ENCODE peak calls at places on chromosomes 16 and 17, in eight cellular contexts. I is K562, J is ovary, G is transverse colon, A is stomach, H is GM12878, D is A549, B is SK-N-SH. Y is an unnamed sample.

GRCh38 chr17:32240745-32241144 is 24.9 kb upstream of the RHBDL3 start:
- DNase-seq in I (peak), J (no peak), G (no peak), A (no peak), H (no peak), D (no peak), B (no peak), Y (no peak)

GRCh38 chr17:21285164-21286065 is 904 bp downstream of the MAP2K3 start:
- DNase-seq in I (peak), J (peak), G (peak), A (peak), H (no peak), D (no peak), B (peak), Y (no peak)

GRCh38 chr17:42281571-42282096 is 5.4 kb upstream of the STAT5B start:
- DNase-seq in I (no peak), J (peak), G (no peak), A (peak), H (no peak), D (no peak), B (peak), Y (no peak)

GRCh38 chr17:21008992-21009671 is 33.7 kb downstream of the USP22 start:
- DNase-seq in I (no peak), J (no peak), G (no peak), A (no peak), H (no peak), D (no peak), B (no peak), Y (no peak)

GRCh38 chr16:15493416-15494181 is 59.2 kb downstream of the BMERB1 start:
- DNase-seq in I (no peak), J (no peak), G (no peak), A (no peak), H (no peak), D (no peak), B (no peak), Y (no peak)

GRCh38 chr16:1289480-1289872 is 20.0 kb upstream of the UBE2I start:
- DNase-seq in I (no peak), J (no peak), G (no peak), A (no peak), H (no peak), D (no peak), B (no peak), Y (no peak)

GRCh38 chr17:81061027-81061426 is 26.1 kb downstream of the BAIAP2 start:
- DNase-seq in I (no peak), J (no peak), G (no peak), A (no peak), H (no peak), D (no peak), B (no peak), Y (no peak)

GRCh38 chr17:57201481-57201880 is 54.8 kb upstream of the MSI2 start:
- DNase-seq in I (no peak), J (no peak), G (no peak), A (no peak), H (no peak), D (no peak), B (no peak), Y (no peak)

GRCh38 chr16:75433732-75434413 is 570 bp upstream of the CFDP1 start:
- DNase-seq in I (peak), J (peak), G (peak), A (peak), H (no peak), D (peak), B (peak), Y (peak)

GRCh38 chr16:10699756-10700155 is 5.0 kb upstream of the TEKT5 start:
- DNase-seq in I (no peak), J (no peak), G (no peak), A (no peak), H (no peak), D (no peak), B (no peak), Y (no peak)

GRCh38 chr16:11501583-11502138 is 85.1 kb downstream of the LITAF start:
- DNase-seq in I (no peak), J (no peak), G (no peak), A (no peak), H (no peak), D (no peak), B (no peak), Y (no peak)

GRCh38 chr16:89373355-89374110 is 116.8 kb downstream of the ANKRD11 start:
- DNase-seq in I (no peak), J (peak), G (no peak), A (no peak), H (no peak), D (no peak), B (no peak), Y (no peak)

GRCh38 chr16:31498493-31498892 is 9.7 kb downstream of the RUSF1 start:
- DNase-seq in I (no peak), J (no peak), G (no peak), A (no peak), H (no peak), D (no peak), B (no peak), Y (no peak)

GRCh38 chr17:45221081-45221996 is at the start of gene FMNL1:
- DNase-seq in I (peak), J (no peak), G (peak), A (peak), H (no peak), D (no peak), B (peak), Y (no peak)

GRCh38 chr17:19012171-19013080 is 7.9 kb upstream of the FAM83G start:
- DNase-seq in I (no peak), J (no peak), G (no peak), A (no peak), H (no peak), D (no peak), B (no peak), Y (no peak)

GRCh38 chr17:56577190-56577589 is 16.3 kb upstream of the NOG start:
- DNase-seq in I (no peak), J (no peak), G (no peak), A (no peak), H (no peak), D (no peak), B (no peak), Y (no peak)

GRCh38 chr16:83842755-83843507 is 35.2 kb downstream of the HSBP1 start:
- DNase-seq in I (no peak), J (no peak), G (peak), A (no peak), H (no peak), D (no peak), B (no peak), Y (no peak)

GRCh38 chr16:3490911-3491629 is 4.2 kb downstream of the C16orf90 start:
- DNase-seq in I (peak), J (no peak), G (no peak), A (peak), H (no peak), D (no peak), B (no peak), Y (no peak)

GRCh38 chr17:12637745-12638651 is 27.7 kb upstream of the MYOCD start:
- DNase-seq in I (no peak), J (no peak), G (no peak), A (no peak), H (no peak), D (no peak), B (no peak), Y (no peak)

GRCh38 chr16:17173134-17173729 is 297.5 kb downstream of the XYLT1 start:
- DNase-seq in I (no peak), J (no peak), G (peak), A (peak), H (no peak), D (no peak), B (no peak), Y (peak)

GRCh38 chr17:78995761-78996451 is 13.7 kb downstream of the CANT1 start:
- DNase-seq in I (no peak), J (no peak), G (peak), A (peak), H (no peak), D (no peak), B (peak), Y (no peak)

GRCh38 chr17:8766731-8767130 is 8.4 kb upstream of the SPDYE4 start:
- DNase-seq in I (no peak), J (no peak), G (no peak), A (no peak), H (no peak), D (no peak), B (no peak), Y (no peak)

GRCh38 chr16:84315422-84315821 is 20.7 kb downstream of the WFDC1 start:
- DNase-seq in I (no peak), J (no peak), G (no peak), A (no peak), H (no peak), D (no peak), B (no peak), Y (no peak)

GRCh38 chr16:30541502-30542329 is 7.1 kb upstream of the ZNF747 start:
- DNase-seq in I (peak), J (no peak), G (peak), A (peak), H (no peak), D (no peak), B (no peak), Y (no peak)

GRCh38 chr16:53372942-53373871 is 61.1 kb upstream of the RBL2 start:
- DNase-seq in I (peak), J (no peak), G (peak), A (peak), H (no peak), D (peak), B (peak), Y (no peak)

GRCh38 chr17:29180051-29180787 is at the start of gene MYO18A:
- DNase-seq in I (peak), J (peak), G (peak), A (peak), H (no peak), D (peak), B (peak), Y (peak)

GRCh38 chr16:80526418-80527061 is 14.3 kb upstream of the DYNLRB2 start:
- DNase-seq in I (peak), J (peak), G (peak), A (peak), H (no peak), D (no peak), B (peak), Y (peak)

GRCh38 chr16:27718767-27719445 is 169.0 kb downstream of the KATNIP start:
- DNase-seq in I (no peak), J (no peak), G (no peak), A (no peak), H (no peak), D (no peak), B (peak), Y (peak)

GRCh38 chr16:4515611-4516233 is 22.9 kb downstream of the CDIP1 start:
- DNase-seq in I (no peak), J (no peak), G (no peak), A (no peak), H (peak), D (no peak), B (no peak), Y (no peak)

GRCh38 chr16:2769675-2770056 is 7.4 kb downstream of the ELOB start:
- DNase-seq in I (no peak), J (no peak), G (peak), A (peak), H (no peak), D (no peak), B (no peak), Y (peak)

GRCh38 chr17:28700830-28701492 is 10.7 kb downstream of the PROCA1 start:
- DNase-seq in I (no peak), J (no peak), G (no peak), A (no peak), H (no peak), D (no peak), B (no peak), Y (no peak)

GRCh38 chr16:28572659-28573510 is 19.2 kb downstream of the SGF29 start:
- DNase-seq in I (no peak), J (peak), G (no peak), A (no peak), H (no peak), D (no peak), B (no peak), Y (no peak)

GRCh38 chr17:34841467-34841866 is 119.8 kb downstream of the CCT6B start:
- DNase-seq in I (no peak), J (no peak), G (no peak), A (no peak), H (no peak), D (no peak), B (peak), Y (no peak)

GRCh38 chr16:56603589-56603988 is 4.8 kb upstream of the MT2A start:
- DNase-seq in I (peak), J (no peak), G (peak), A (peak), H (no peak), D (peak), B (peak), Y (no peak)
- TF ChIP-seq EP300 in I (no peak), J (no peak), G (no peak), A (no peak), H (no peak), D (no peak), B (no peak), Y (no peak)

GRCh38 chr17:37530420-37530819 is 40.7 kb downstream of the DUSP14 start:
- DNase-seq in I (no peak), J (no peak), G (no peak), A (no peak), H (no peak), D (no peak), B (no peak), Y (no peak)
- TF ChIP-seq EP300 in I (no peak), J (no peak), G (no peak), A (no peak), H (no peak), D (no peak), B (no peak), Y (no peak)

DNA sequence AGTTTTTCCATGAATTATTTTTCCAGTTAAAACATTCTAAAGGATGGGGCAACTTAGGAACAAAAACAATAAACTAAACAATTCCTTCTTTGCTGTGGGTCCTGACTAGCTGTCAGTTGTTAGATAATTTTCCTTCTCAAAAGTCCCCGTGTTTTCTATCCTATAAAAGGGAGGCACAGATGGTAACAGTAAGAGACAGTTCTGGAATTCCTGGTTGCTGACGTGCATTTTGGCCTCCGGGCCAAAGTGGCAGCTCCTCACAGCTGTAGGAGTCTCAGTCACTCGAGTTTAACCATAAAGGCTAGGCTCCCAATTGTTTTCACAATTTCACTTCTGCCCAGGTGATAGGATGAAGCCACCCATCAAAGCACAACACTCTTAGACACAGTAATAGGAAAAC is 77.0 kb upstream of the ZNF423 start:
- DNase-seq in I (no peak), J (peak), G (no peak), A (no peak), H (no peak), D (no peak), B (no peak), Y (no peak)
- TF ChIP-seq EP300 in I (no peak), J (no peak), G (no peak), A (no peak), H (no peak), D (no peak), B (no peak), Y (no peak)

GRCh38 chr17:73609688-73610210 is 34.5 kb downstream of the SDK2 start:
- DNase-seq in I (no peak), J (no peak), G (no peak), A (no peak), H (no peak), D (no peak), B (no peak), Y (no peak)
- TF ChIP-seq EP300 in I (no peak), J (no peak), G (no peak), A (no peak), H (no peak), D (no peak), B (no peak), Y (no peak)

GRCh38 chr17:30343741-30344140 is 9.9 kb upstream of the TMIGD1 start:
- DNase-seq in I (no peak), J (no peak), G (no peak), A (no peak), H (no peak), D (no peak), B (no peak), Y (no peak)

GRCh38 chr17:30346211-30346831 is 12.5 kb upstream of the TMIGD1 start:
- DNase-seq in I (no peak), J (no peak), G (no peak), A (no peak), H (no peak), D (no peak), B (no peak), Y (no peak)

GRCh38 chr17:30345527-30346075 is 11.7 kb upstream of the TMIGD1 start:
- DNase-seq in I (peak), J (no peak), G (no peak), A (no peak), H (no peak), D (no peak), B (no peak), Y (no peak)

GRCh38 chr17:30345089-30345433 is 11.2 kb upstream of the TMIGD1 start:
- DNase-seq in I (no peak), J (no peak), G (no peak), A (no peak), H (no peak), D (no peak), B (no peak), Y (no peak)

DNA sequence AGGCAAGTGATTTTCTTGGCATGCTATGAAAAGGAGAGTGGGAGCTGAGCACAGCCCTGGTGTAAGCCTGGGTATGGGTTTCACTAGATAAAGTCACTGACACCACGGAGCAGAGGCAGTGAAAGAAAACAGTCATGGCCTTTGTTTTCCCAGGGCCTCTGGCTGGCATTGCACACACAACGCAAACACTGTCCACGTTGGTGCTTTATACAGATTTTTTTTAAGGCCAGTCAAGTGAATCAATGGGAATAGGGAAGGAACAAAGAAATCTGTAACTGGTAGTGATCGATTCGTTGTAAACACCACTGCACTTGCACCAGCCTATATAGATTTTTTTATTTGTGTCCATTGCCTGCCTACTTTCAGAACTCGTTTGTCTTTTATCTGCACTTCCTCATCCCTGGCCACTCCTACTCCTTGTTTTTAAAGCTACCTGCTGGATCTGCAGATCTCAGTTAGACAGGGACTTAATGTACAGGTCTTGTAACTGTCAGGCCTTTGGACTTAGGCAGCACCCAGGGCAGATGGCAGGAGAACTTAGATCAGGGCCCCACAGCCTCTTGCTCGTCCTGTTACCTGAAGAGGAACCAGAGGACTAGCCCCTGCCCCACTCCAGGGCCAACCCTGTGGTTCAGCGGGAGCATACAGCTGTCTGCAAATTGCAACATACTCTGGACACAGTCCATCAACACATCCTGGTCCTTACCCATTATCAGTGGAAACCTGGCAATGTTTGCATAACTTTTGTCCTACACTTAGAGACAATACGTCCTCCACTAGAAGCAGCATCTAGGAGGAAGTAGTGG is 10.6 kb upstream of the TMIGD1 start:
- DNase-seq in I (peak), J (peak), G (peak), A (peak), H (no peak), D (no peak), B (peak), Y (no peak)
- TF ChIP-seq EP300 in I (peak), J (no peak), G (no peak), A (no peak), H (no peak), D (no peak), B (no peak), Y (peak)